ENCODE peak calls at places on chromosomes 6 and 20, in four cellular contexts. G, X, I and D are unnamed samples.

GRCh38 chr20:11270566-11270965 is 596.8 kb upstream of the JAG1 start:
- DNase-seq in I (no peak), X (no peak), G (no peak), D (no peak)

GRCh38 chr6:125534430-125535263 is 214.8 kb upstream of the HEY2 start:
- DNase-seq in X (no peak), G (no peak), I (no peak), D (no peak)

GRCh38 chr6:31815025-31815838 is at the start of the genes HSPA1A and HSPA1L:
- DNase-seq in I (peak), G (peak), X (peak), D (peak)

GRCh38 chr6:71289039-71289801 is 609 bp downstream of the OGFRL1 start:
- DNase-seq in G (peak), I (no peak), X (peak), D (peak)

GRCh38 chr20:62603021-62603906 is 39.0 kb upstream of the SLCO4A1 start:
- DNase-seq in X (no peak), G (peak), I (no peak), D (peak)

GRCh38 chr6:98636941-98637340 is 197.4 kb upstream of the POU3F2 start:
- DNase-seq in X (no peak), I (no peak), G (no peak), D (no peak)

GRCh38 chr6:143097224-143097795 is 36.6 kb downstream of the AIG1 start:
- DNase-seq in I (no peak), X (no peak), G (no peak), D (no peak)

GRCh38 chr6:40882321-40882720 is 156.7 kb downstream of the UNC5CL start:
- DNase-seq in X (no peak), I (no peak), G (no peak), D (no peak)

GRCh38 chr6:34393968-34394305 is 1.5 kb upstream of the NUDT3 start:
- DNase-seq in G (no peak), X (no peak), I (no peak), D (no peak)

GRCh38 chr6:89612121-89612520 is 26.4 kb downstream of the LYRM2 start:
- DNase-seq in I (no peak), X (no peak), G (no peak), D (no peak)

GRCh38 chr6:31737315-31738047 is 1.2 kb upstream of the CLIC1 start:
- DNase-seq in G (no peak), I (no peak), X (no peak), D (peak)

GRCh38 chr6:101668496-101668895 is 275.0 kb downstream of the GRIK2 start:
- DNase-seq in I (no peak), G (no peak), X (peak), D (no peak)

GRCh38 chr6:166872431-166873139 is 83.8 kb downstream of the RNASET2 start:
- DNase-seq in I (peak), G (no peak), X (no peak), D (no peak)

GRCh38 chr6:155033021-155033801 is 38.1 kb downstream of the TIAM2 start:
- DNase-seq in X (no peak), I (no peak), G (no peak), D (no peak)

GRCh38 chr20:44017905-44018683 is 103.4 kb downstream of the TOX2 start:
- DNase-seq in X (peak), G (no peak), I (no peak), D (peak)

GRCh38 chr20:44018684-44019637 is 104.3 kb downstream of the TOX2 start:
- DNase-seq in X (no peak), G (no peak), I (no peak), D (no peak)

GRCh38 chr20:44021186-44021585 is 106.5 kb downstream of the TOX2 start:
- DNase-seq in X (no peak), G (no peak), I (no peak), D (no peak)

GRCh38 chr20:44020406-44021148 is 105.9 kb downstream of the TOX2 start:
- DNase-seq in I (no peak), X (no peak), G (no peak), D (no peak)

DNA sequence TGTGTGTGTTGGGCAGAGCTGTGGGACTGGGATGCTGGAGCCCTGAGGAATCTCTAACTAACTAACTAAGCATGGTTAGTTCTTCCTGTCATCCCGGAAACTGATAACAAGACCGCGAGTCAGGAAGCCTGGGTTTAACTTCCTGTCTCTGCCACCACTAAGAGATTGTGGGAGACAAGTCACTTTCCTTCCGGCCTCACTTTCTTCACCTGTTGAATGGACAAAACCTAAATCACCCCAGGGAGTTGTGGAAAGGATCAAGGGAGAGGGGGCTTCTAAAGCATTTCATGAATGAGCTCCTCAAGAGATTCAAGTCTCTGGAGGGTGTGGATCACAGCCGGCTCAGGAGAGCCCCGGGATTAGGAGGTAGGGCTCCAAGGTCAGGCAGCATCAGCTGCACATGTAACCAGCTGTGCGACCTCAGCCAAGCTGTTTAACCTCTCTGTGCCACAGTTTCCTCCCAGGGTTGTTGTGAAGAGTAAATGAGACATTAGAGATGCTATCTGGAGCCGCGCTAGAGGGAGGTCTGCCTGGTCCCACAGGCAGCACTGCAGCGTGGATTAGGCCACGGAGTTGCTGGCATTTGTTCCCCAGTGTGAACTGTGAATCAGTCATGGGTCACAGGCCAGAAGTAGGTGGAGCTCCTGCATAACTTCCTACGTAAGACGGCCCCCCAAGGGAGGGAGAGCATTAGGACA is 105.1 kb downstream of the TOX2 start:
- DNase-seq in I (no peak), X (peak), G (no peak), D (peak)
- TF ChIP-seq CTCF in I (no peak), X (no peak), G (no peak), D (no peak)

DNA sequence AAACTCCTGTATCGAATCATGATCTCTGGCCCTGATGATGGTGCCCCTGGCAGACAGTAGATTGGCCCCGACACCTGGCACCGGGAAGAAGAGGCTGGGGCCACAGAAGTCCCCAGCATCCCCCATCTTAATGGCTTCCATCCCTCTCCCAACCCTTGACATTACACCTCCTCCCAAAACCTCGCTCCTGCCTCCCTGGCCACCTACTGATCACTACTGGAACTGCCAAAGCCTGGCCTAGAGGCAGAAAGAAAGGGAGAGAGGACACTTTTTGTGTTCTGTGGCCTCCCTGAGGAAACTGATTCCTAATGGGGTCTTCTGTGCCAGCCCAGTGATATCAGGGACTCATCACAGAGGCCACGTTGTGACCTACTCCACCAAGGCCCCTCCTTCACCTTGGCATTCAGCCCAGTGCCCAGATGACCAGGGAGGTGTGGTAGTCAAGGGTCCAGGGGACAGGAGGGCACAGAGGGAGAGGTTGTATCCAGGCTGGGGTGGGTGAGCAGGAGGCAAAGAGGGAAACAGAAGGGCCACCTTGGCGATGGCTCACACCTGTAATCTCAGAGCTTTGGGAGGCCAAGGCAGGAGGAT is 6.1 kb downstream of the C20orf173 start:
- DNase-seq in G (peak), X (peak), I (no peak), D (peak)
- TF ChIP-seq CTCF in G (peak), X (peak), I (no peak), D (peak)

GRCh38 chr6:157762636-157763035 is 60.4 kb upstream of the SNX9 start:
- DNase-seq in G (no peak), I (peak), X (peak), D (peak)
- TF ChIP-seq CTCF in G (no peak), I (no peak), X (peak), D (peak)

GRCh38 chr20:38116409-38117165 is 48.5 kb downstream of the TGM2 start:
- DNase-seq in X (no peak), G (no peak), I (no peak), D (no peak)

GRCh38 chr20:38113401-38114325 is 51.4 kb downstream of the TGM2 start:
- DNase-seq in I (peak), G (no peak), X (no peak), D (no peak)

GRCh38 chr20:38114353-38114791 is 50.7 kb downstream of the TGM2 start:
- DNase-seq in X (peak), I (peak), G (no peak), D (peak)

GRCh38 chr20:38115896-38116295 is 49.2 kb downstream of the TGM2 start:
- DNase-seq in I (no peak), X (no peak), G (no peak), D (no peak)

GRCh38 chr20:38115205-38115604 is 49.9 kb downstream of the TGM2 start:
- DNase-seq in I (peak), X (no peak), G (no peak), D (no peak)
- TF ChIP-seq CTCF in I (no peak), X (no peak), G (peak), D (peak)

GRCh38 chr6:1313364-1313754 is 1.5 kb downstream of the FOXQ1 start:
- DNase-seq in X (no peak), I (no peak), G (no peak), D (no peak)

GRCh38 chr6:1315201-1315559 is 3.3 kb downstream of the FOXQ1 start:
- DNase-seq in I (no peak), X (no peak), G (no peak), D (no peak)

GRCh38 chr6:1312444-1313363 is 806 bp downstream of the FOXQ1 start:
- DNase-seq in G (no peak), I (no peak), X (no peak), D (no peak)

GRCh38 chr6:1314617-1315016 is 2.7 kb downstream of the FOXQ1 start:
- DNase-seq in G (no peak), I (no peak), X (no peak), D (no peak)

GRCh38 chr6:1313755-1314503 is 2.0 kb downstream of the FOXQ1 start:
- DNase-seq in X (no peak), I (no peak), G (no peak), D (no peak)
- TF ChIP-seq CTCF in X (no peak), I (peak), G (no peak), D (no peak)

GRCh38 chr20:50794181-50794845 is 548 bp upstream of the BCAS4 start:
- DNase-seq in G (no peak), X (no peak), I (no peak), D (no peak)
- TF ChIP-seq CTCF in G (no peak), X (no peak), I (no peak), D (no peak)

DNA sequence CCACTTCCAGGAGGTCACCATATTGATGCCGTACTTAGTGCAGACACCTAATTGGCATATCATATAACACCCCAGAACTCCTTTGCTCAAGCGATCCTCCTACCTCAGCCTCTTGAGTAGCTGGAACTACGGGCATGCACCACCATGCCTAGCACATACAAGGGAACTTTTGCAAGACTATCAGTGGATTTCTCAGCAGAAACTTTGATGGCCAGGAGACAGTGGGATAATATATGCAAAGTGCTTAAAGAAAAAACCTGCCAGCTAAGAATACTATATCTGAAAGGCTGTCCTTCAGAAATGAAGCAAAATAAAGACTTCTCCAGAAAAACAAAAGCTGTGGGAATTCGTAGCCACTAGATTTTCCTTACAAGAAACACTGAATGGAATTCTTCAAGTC is 387.1 kb downstream of the DHX35 start:
- DNase-seq in G (no peak), X (no peak), I (no peak), D (no peak)
- TF ChIP-seq CTCF in G (no peak), X (no peak), I (no peak), D (no peak)

DNA sequence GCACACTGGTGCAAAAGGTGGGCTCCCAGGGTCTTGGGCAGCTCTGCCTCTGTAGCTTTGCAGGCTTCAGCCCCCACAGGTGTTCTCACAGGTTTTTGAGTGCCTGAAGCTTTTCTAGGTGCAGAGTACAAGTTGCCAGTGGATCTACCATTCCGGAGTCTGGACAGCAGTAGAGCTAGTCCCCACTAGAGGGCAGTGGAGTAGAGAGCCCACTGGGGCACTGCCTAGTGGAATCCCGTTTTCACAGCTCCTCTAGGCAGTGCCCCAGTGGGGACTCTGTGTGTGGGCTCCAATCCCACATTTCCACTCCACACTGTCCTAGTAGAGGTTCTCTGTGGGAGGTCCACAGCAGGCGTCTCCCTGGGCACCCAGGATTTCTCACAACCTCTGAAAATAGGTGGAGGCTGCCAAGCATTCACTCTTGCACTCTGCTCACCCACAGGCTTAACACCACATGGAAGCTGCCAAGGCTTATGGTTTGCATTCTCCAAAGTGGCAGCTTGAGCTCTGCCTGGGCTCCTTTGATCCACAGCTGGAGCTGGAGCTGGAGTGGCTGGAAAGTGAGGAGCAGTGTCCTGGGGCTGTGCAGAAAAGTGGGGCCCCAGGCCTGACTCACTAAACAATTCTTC is 86.3 kb upstream of the PROKR2 start:
- DNase-seq in I (peak), G (peak), X (peak), D (peak)
- TF ChIP-seq CTCF in I (no peak), G (peak), X (peak), D (peak)